ENCODE peak calls at places on chromosomes 6 and 20, in seven cellular contexts. One of them, this sample, is unnamed. For H3K4me1 and H3K27me3, the result is how much of the 10 kb centered on the place peaks cover.

GRCh38 chr6:149716181-149716580 is 1.7 kb downstream of the LATS1 start:
- DNase-seq in endodermal cell: no peak
- DNase-seq in GM23338: no peak
- DNase-seq in CD4-positive, CD25-positive, alpha-beta regulatory T cell: peak
- DNase-seq in lower lobe of right lung: no peak
- DNase-seq in heart right ventricle: no peak
- DNase-seq in pancreas: no peak
- DNase-seq in this sample: no peak

GRCh38 chr6:118784641-118785164 is 109.2 kb upstream of the ASF1A start:
- DNase-seq in endodermal cell: no peak
- DNase-seq in GM23338: no peak
- DNase-seq in CD4-positive, CD25-positive, alpha-beta regulatory T cell: no peak
- DNase-seq in lower lobe of right lung: no peak
- DNase-seq in heart right ventricle: peak
- DNase-seq in pancreas: no peak
- DNase-seq in this sample: no peak

GRCh38 chr6:133504761-133505160 is 263.6 kb downstream of the EYA4 start:
- DNase-seq in endodermal cell: no peak
- DNase-seq in GM23338: no peak
- DNase-seq in CD4-positive, CD25-positive, alpha-beta regulatory T cell: no peak
- DNase-seq in lower lobe of right lung: no peak
- DNase-seq in heart right ventricle: peak
- DNase-seq in pancreas: no peak
- DNase-seq in this sample: peak

GRCh38 chr6:52149949-52150348 is 36.2 kb upstream of the IL17A start:
- DNase-seq in endodermal cell: no peak
- DNase-seq in GM23338: no peak
- DNase-seq in CD4-positive, CD25-positive, alpha-beta regulatory T cell: no peak
- DNase-seq in lower lobe of right lung: no peak
- DNase-seq in heart right ventricle: no peak
- DNase-seq in pancreas: no peak
- DNase-seq in this sample: no peak

GRCh38 chr6:132020138-132020551 is 69.0 kb upstream of the CCN2 start:
- DNase-seq in endodermal cell: no peak
- DNase-seq in GM23338: no peak
- DNase-seq in CD4-positive, CD25-positive, alpha-beta regulatory T cell: no peak
- DNase-seq in lower lobe of right lung: peak
- DNase-seq in heart right ventricle: no peak
- DNase-seq in pancreas: no peak
- DNase-seq in this sample: peak

GRCh38 chr6:75224303-75224926 is 18.6 kb upstream of the COL12A1 start:
- DNase-seq in endodermal cell: no peak
- DNase-seq in GM23338: no peak
- DNase-seq in CD4-positive, CD25-positive, alpha-beta regulatory T cell: no peak
- DNase-seq in lower lobe of right lung: no peak
- DNase-seq in heart right ventricle: no peak
- DNase-seq in pancreas: no peak
- DNase-seq in this sample: no peak

GRCh38 chr20:23399568-23400241 is 21.6 kb downstream of the NAPB start:
- DNase-seq in endodermal cell: no peak
- DNase-seq in GM23338: no peak
- DNase-seq in CD4-positive, CD25-positive, alpha-beta regulatory T cell: peak
- DNase-seq in lower lobe of right lung: no peak
- DNase-seq in heart right ventricle: no peak
- DNase-seq in pancreas: no peak
- DNase-seq in this sample: no peak

GRCh38 chr6:6569043-6569442 is 19.5 kb upstream of the LY86 start:
- DNase-seq in endodermal cell: no peak
- DNase-seq in GM23338: no peak
- DNase-seq in CD4-positive, CD25-positive, alpha-beta regulatory T cell: no peak
- DNase-seq in lower lobe of right lung: no peak
- DNase-seq in heart right ventricle: no peak
- DNase-seq in pancreas: no peak
- DNase-seq in this sample: no peak

GRCh38 chr20:57507477-57507876 is 17.5 kb downstream of the CTCFL start:
- DNase-seq in endodermal cell: no peak
- DNase-seq in GM23338: no peak
- DNase-seq in CD4-positive, CD25-positive, alpha-beta regulatory T cell: no peak
- DNase-seq in lower lobe of right lung: no peak
- DNase-seq in heart right ventricle: no peak
- DNase-seq in pancreas: no peak
- DNase-seq in this sample: no peak

GRCh38 chr20:24208652-24209051 is 220.1 kb upstream of the GGTLC1 start:
- DNase-seq in endodermal cell: peak
- DNase-seq in GM23338: peak
- DNase-seq in CD4-positive, CD25-positive, alpha-beta regulatory T cell: no peak
- DNase-seq in lower lobe of right lung: no peak
- DNase-seq in heart right ventricle: no peak
- DNase-seq in pancreas: no peak
- DNase-seq in this sample: no peak

GRCh38 chr20:21702553-21703467 is 2.7 kb upstream of the PAX1 start:
- DNase-seq in endodermal cell: peak
- DNase-seq in GM23338: peak
- DNase-seq in CD4-positive, CD25-positive, alpha-beta regulatory T cell: peak
- DNase-seq in lower lobe of right lung: no peak
- DNase-seq in heart right ventricle: peak
- DNase-seq in pancreas: peak
- DNase-seq in this sample: peak

GRCh38 chr6:15253107-15254073 is 7.5 kb downstream of the JARID2 start:
- DNase-seq in endodermal cell: no peak
- DNase-seq in GM23338: no peak
- DNase-seq in CD4-positive, CD25-positive, alpha-beta regulatory T cell: peak
- DNase-seq in lower lobe of right lung: no peak
- DNase-seq in heart right ventricle: no peak
- DNase-seq in pancreas: no peak
- DNase-seq in this sample: no peak

GRCh38 chr6:156809034-156809433 is 31.9 kb downstream of the ARID1B start:
- DNase-seq in endodermal cell: peak
- DNase-seq in GM23338: no peak
- DNase-seq in CD4-positive, CD25-positive, alpha-beta regulatory T cell: no peak
- DNase-seq in lower lobe of right lung: no peak
- DNase-seq in heart right ventricle: no peak
- DNase-seq in pancreas: no peak
- DNase-seq in this sample: no peak

GRCh38 chr6:5423251-5423650 is 161.9 kb downstream of the FARS2 start:
- DNase-seq in endodermal cell: no peak
- DNase-seq in GM23338: no peak
- DNase-seq in CD4-positive, CD25-positive, alpha-beta regulatory T cell: no peak
- DNase-seq in lower lobe of right lung: no peak
- DNase-seq in heart right ventricle: no peak
- DNase-seq in pancreas: no peak
- DNase-seq in this sample: no peak

GRCh38 chr6:11497881-11498280 is 39.7 kb upstream of the TMEM170B start:
- DNase-seq in endodermal cell: no peak
- DNase-seq in GM23338: no peak
- DNase-seq in CD4-positive, CD25-positive, alpha-beta regulatory T cell: no peak
- DNase-seq in lower lobe of right lung: no peak
- DNase-seq in heart right ventricle: no peak
- DNase-seq in pancreas: no peak
- DNase-seq in this sample: no peak

GRCh38 chr6:11496152-11497060 is 41.1 kb upstream of the TMEM170B start:
- DNase-seq in endodermal cell: peak
- DNase-seq in GM23338: peak
- DNase-seq in CD4-positive, CD25-positive, alpha-beta regulatory T cell: peak
- DNase-seq in lower lobe of right lung: no peak
- DNase-seq in heart right ventricle: no peak
- DNase-seq in pancreas: no peak
- DNase-seq in this sample: peak

GRCh38 chr6:11494786-11495564 is 42.6 kb upstream of the TMEM170B start:
- DNase-seq in endodermal cell: no peak
- DNase-seq in GM23338: no peak
- DNase-seq in CD4-positive, CD25-positive, alpha-beta regulatory T cell: no peak
- DNase-seq in lower lobe of right lung: no peak
- DNase-seq in heart right ventricle: no peak
- DNase-seq in pancreas: no peak
- DNase-seq in this sample: no peak

GRCh38 chr6:11493979-11494378 is 43.6 kb upstream of the TMEM170B start:
- DNase-seq in endodermal cell: no peak
- DNase-seq in GM23338: no peak
- DNase-seq in CD4-positive, CD25-positive, alpha-beta regulatory T cell: no peak
- DNase-seq in lower lobe of right lung: no peak
- DNase-seq in heart right ventricle: no peak
- DNase-seq in pancreas: no peak
- DNase-seq in this sample: no peak

GRCh38 chr6:11495565-11496145 is 41.9 kb upstream of the TMEM170B start:
- DNase-seq in endodermal cell: no peak
- DNase-seq in GM23338: no peak
- DNase-seq in CD4-positive, CD25-positive, alpha-beta regulatory T cell: no peak
- DNase-seq in lower lobe of right lung: no peak
- DNase-seq in heart right ventricle: no peak
- DNase-seq in pancreas: no peak
- DNase-seq in this sample: no peak
- H3K4me1 ChIP-seq in endodermal cell: under half
- H3K4me1 ChIP-seq in GM23338: under half
- H3K4me1 ChIP-seq in CD4-positive, CD25-positive, alpha-beta regulatory T cell: under half
- H3K4me1 ChIP-seq in lower lobe of right lung: under half
- H3K4me1 ChIP-seq in heart right ventricle: under half
- H3K4me1 ChIP-seq in pancreas: under half
- H3K4me1 ChIP-seq in this sample: under half

DNA sequence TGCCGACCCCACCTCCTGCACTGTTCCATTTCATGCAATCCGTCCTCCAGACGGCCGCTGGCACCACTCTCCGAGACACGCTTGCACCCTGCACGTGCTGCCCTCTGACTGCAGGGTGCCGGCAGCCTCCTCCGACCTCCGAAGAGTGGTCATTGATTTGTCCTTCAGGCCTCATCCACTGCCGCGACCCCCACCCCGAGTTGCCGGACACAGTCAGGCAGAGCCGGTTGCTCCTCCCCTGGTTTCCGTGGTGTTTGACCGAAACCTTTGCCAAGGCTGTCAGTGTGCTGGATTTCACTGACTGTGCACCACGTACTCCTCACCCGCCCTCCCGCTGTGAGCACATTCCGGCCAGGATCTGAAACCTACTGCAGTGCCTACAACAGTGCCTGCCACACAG is 156.4 kb upstream of the PDE10A start:
- DNase-seq in endodermal cell: peak
- DNase-seq in GM23338: peak
- DNase-seq in CD4-positive, CD25-positive, alpha-beta regulatory T cell: no peak
- DNase-seq in lower lobe of right lung: no peak
- DNase-seq in heart right ventricle: no peak
- DNase-seq in pancreas: no peak
- DNase-seq in this sample: no peak
- H3K4me3 ChIP-seq in endodermal cell: no peak
- H3K4me3 ChIP-seq in GM23338: no peak
- H3K4me3 ChIP-seq in CD4-positive, CD25-positive, alpha-beta regulatory T cell: no peak
- H3K4me3 ChIP-seq in lower lobe of right lung: no peak
- H3K4me3 ChIP-seq in heart right ventricle: no peak
- H3K4me3 ChIP-seq in pancreas: no peak
- H3K4me3 ChIP-seq in this sample: no peak

GRCh38 chr6:113690957-113691656 is 166.0 kb upstream of the MARCKS start:
- DNase-seq in endodermal cell: no peak
- DNase-seq in GM23338: no peak
- DNase-seq in CD4-positive, CD25-positive, alpha-beta regulatory T cell: no peak
- DNase-seq in lower lobe of right lung: no peak
- DNase-seq in heart right ventricle: no peak
- DNase-seq in pancreas: no peak
- DNase-seq in this sample: no peak
- H3K27me3 ChIP-seq in endodermal cell: under half
- H3K27me3 ChIP-seq in GM23338: under half
- H3K27me3 ChIP-seq in CD4-positive, CD25-positive, alpha-beta regulatory T cell: under half
- H3K27me3 ChIP-seq in lower lobe of right lung: under half
- H3K27me3 ChIP-seq in heart right ventricle: under half
- H3K27me3 ChIP-seq in pancreas: under half
- H3K27me3 ChIP-seq in this sample: under half

DNA sequence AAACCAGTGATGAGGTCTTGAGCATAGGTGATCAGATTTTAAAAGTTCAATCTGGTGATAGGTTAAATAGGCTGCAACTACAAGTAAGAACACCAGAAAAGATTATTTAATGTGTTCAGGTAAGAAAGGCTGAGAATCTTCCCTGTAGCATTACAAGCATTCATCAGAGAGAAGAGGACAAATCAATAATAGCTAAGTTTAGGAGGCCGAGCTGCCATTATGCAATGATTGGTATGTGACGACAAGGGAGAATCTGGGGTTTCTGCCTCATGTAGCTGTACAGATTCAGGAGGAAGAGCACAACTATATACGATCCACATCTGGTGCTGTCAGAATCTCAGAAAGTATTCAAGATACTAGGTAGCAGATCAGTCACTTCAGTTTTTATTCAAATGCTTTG is 21.9 kb downstream of the MLIP start:
- DNase-seq in endodermal cell: no peak
- DNase-seq in GM23338: no peak
- DNase-seq in CD4-positive, CD25-positive, alpha-beta regulatory T cell: no peak
- DNase-seq in lower lobe of right lung: no peak
- DNase-seq in heart right ventricle: no peak
- DNase-seq in pancreas: no peak
- DNase-seq in this sample: no peak
- H3K4me1 ChIP-seq in endodermal cell: under half
- H3K4me1 ChIP-seq in GM23338: under half
- H3K4me1 ChIP-seq in CD4-positive, CD25-positive, alpha-beta regulatory T cell: under half
- H3K4me1 ChIP-seq in lower lobe of right lung: under half
- H3K4me1 ChIP-seq in heart right ventricle: under half
- H3K4me1 ChIP-seq in pancreas: under half
- H3K4me1 ChIP-seq in this sample: under half

GRCh38 chr6:157964139-157964538 is 17.5 kb upstream of the SYNJ2 start:
- DNase-seq in endodermal cell: no peak
- DNase-seq in GM23338: no peak
- DNase-seq in CD4-positive, CD25-positive, alpha-beta regulatory T cell: peak
- DNase-seq in lower lobe of right lung: no peak
- DNase-seq in heart right ventricle: no peak
- DNase-seq in pancreas: no peak
- DNase-seq in this sample: no peak

GRCh38 chr6:157961116-157961515 is 20.5 kb upstream of the SYNJ2 start:
- DNase-seq in endodermal cell: no peak
- DNase-seq in GM23338: no peak
- DNase-seq in CD4-positive, CD25-positive, alpha-beta regulatory T cell: no peak
- DNase-seq in lower lobe of right lung: no peak
- DNase-seq in heart right ventricle: no peak
- DNase-seq in pancreas: no peak
- DNase-seq in this sample: no peak

GRCh38 chr6:157965387-157965786 is 16.3 kb upstream of the SYNJ2 start:
- DNase-seq in endodermal cell: peak
- DNase-seq in GM23338: no peak
- DNase-seq in CD4-positive, CD25-positive, alpha-beta regulatory T cell: no peak
- DNase-seq in lower lobe of right lung: no peak
- DNase-seq in heart right ventricle: no peak
- DNase-seq in pancreas: no peak
- DNase-seq in this sample: no peak

GRCh38 chr6:157961829-157962228 is 19.8 kb upstream of the SYNJ2 start:
- DNase-seq in endodermal cell: no peak
- DNase-seq in GM23338: no peak
- DNase-seq in CD4-positive, CD25-positive, alpha-beta regulatory T cell: no peak
- DNase-seq in lower lobe of right lung: no peak
- DNase-seq in heart right ventricle: no peak
- DNase-seq in pancreas: no peak
- DNase-seq in this sample: no peak

GRCh38 chr6:157962601-157963084 is 19.0 kb upstream of the SYNJ2 start:
- DNase-seq in endodermal cell: peak
- DNase-seq in GM23338: no peak
- DNase-seq in CD4-positive, CD25-positive, alpha-beta regulatory T cell: peak
- DNase-seq in lower lobe of right lung: no peak
- DNase-seq in heart right ventricle: no peak
- DNase-seq in pancreas: no peak
- DNase-seq in this sample: no peak
- H3K4me3 ChIP-seq in endodermal cell: no peak
- H3K4me3 ChIP-seq in GM23338: no peak
- H3K4me3 ChIP-seq in CD4-positive, CD25-positive, alpha-beta regulatory T cell: no peak
- H3K4me3 ChIP-seq in lower lobe of right lung: no peak
- H3K4me3 ChIP-seq in heart right ventricle: no peak
- H3K4me3 ChIP-seq in pancreas: no peak
- H3K4me3 ChIP-seq in this sample: no peak